ENCODE peak calls at places on chromosomes 6 and 20, in six cellular contexts. One of them, this sample, is unnamed.

GRCh38 chr20:51594206-51594998 is 51.9 kb upstream of the NFATC2 start:
- DNase-seq in psoas muscle: no peak
- DNase-seq in dorsolateral prefrontal cortex: no peak
- DNase-seq in C1 segment of cervical spinal cord: no peak
- DNase-seq in GM10248: no peak
- DNase-seq in mucosa of gallbladder: no peak
- DNase-seq in this sample: no peak

GRCh38 chr6:111038534-111039252 is 48.6 kb upstream of the SLC16A10 start:
- DNase-seq in mucosa of gallbladder: no peak
- DNase-seq in GM10248: peak; percentile 58
- DNase-seq in dorsolateral prefrontal cortex: no peak
- DNase-seq in C1 segment of cervical spinal cord: no peak
- DNase-seq in psoas muscle: no peak
- DNase-seq in this sample: no peak

GRCh38 chr20:62101078-62101477 is 21.2 kb upstream of the LSM14B start:
- DNase-seq in psoas muscle: no peak
- DNase-seq in dorsolateral prefrontal cortex: no peak
- DNase-seq in mucosa of gallbladder: no peak
- DNase-seq in GM10248: no peak
- DNase-seq in C1 segment of cervical spinal cord: no peak
- DNase-seq in this sample: no peak

GRCh38 chr6:43940071-43940392 is 170.0 kb downstream of the VEGFA start:
- DNase-seq in GM10248: no peak
- DNase-seq in psoas muscle: no peak
- DNase-seq in mucosa of gallbladder: no peak
- DNase-seq in C1 segment of cervical spinal cord: no peak
- DNase-seq in dorsolateral prefrontal cortex: no peak
- DNase-seq in this sample: no peak

GRCh38 chr6:127917766-127918165 is 16.9 kb upstream of the THEMIS start:
- DNase-seq in GM10248: no peak
- DNase-seq in C1 segment of cervical spinal cord: no peak
- DNase-seq in psoas muscle: no peak
- DNase-seq in dorsolateral prefrontal cortex: no peak
- DNase-seq in mucosa of gallbladder: no peak
- DNase-seq in this sample: no peak

GRCh38 chr20:17648782-17649730 is 33.0 kb downstream of the RRBP1 start:
- DNase-seq in GM10248: peak; percentile 65
- DNase-seq in C1 segment of cervical spinal cord: no peak
- DNase-seq in mucosa of gallbladder: no peak
- DNase-seq in dorsolateral prefrontal cortex: peak; percentile 41
- DNase-seq in psoas muscle: no peak
- DNase-seq in this sample: no peak

GRCh38 chr6:170030284-170031095 is 260.4 kb downstream of the DLL1 start:
- DNase-seq in psoas muscle: no peak
- DNase-seq in dorsolateral prefrontal cortex: no peak
- DNase-seq in GM10248: no peak
- DNase-seq in C1 segment of cervical spinal cord: no peak
- DNase-seq in mucosa of gallbladder: no peak
- DNase-seq in this sample: no peak

GRCh38 chr6:29552512-29553051 is 7.0 kb downstream of the UBD start:
- DNase-seq in C1 segment of cervical spinal cord: no peak
- DNase-seq in dorsolateral prefrontal cortex: no peak
- DNase-seq in mucosa of gallbladder: peak; percentile 38
- DNase-seq in GM10248: peak; percentile 73
- DNase-seq in psoas muscle: no peak
- DNase-seq in this sample: no peak

GRCh38 chr6:158047120-158047518 is 65.5 kb downstream of the SYNJ2 start:
- DNase-seq in C1 segment of cervical spinal cord: no peak
- DNase-seq in dorsolateral prefrontal cortex: peak; percentile 48
- DNase-seq in mucosa of gallbladder: no peak
- DNase-seq in psoas muscle: peak; percentile 65
- DNase-seq in GM10248: no peak
- DNase-seq in this sample: no peak

GRCh38 chr6:132060591-132060990 is 109.4 kb upstream of the CCN2 start:
- DNase-seq in psoas muscle: no peak
- DNase-seq in dorsolateral prefrontal cortex: no peak
- DNase-seq in mucosa of gallbladder: no peak
- DNase-seq in C1 segment of cervical spinal cord: no peak
- DNase-seq in GM10248: no peak
- DNase-seq in this sample: no peak

GRCh38 chr6:75691012-75691411 is 58.0 kb upstream of the MYO6 start:
- DNase-seq in C1 segment of cervical spinal cord: no peak
- DNase-seq in psoas muscle: no peak
- DNase-seq in GM10248: no peak
- DNase-seq in mucosa of gallbladder: no peak
- DNase-seq in dorsolateral prefrontal cortex: no peak
- DNase-seq in this sample: no peak

GRCh38 chr20:682123-682522 is 6.5 kb upstream of the SCRT2 start:
- DNase-seq in psoas muscle: no peak
- DNase-seq in mucosa of gallbladder: no peak
- DNase-seq in dorsolateral prefrontal cortex: no peak
- DNase-seq in GM10248: no peak
- DNase-seq in C1 segment of cervical spinal cord: no peak
- DNase-seq in this sample: no peak

GRCh38 chr6:52522151-52522626 is 54.7 kb downstream of the TRAM2 start:
- DNase-seq in GM10248: no peak
- DNase-seq in mucosa of gallbladder: no peak
- DNase-seq in psoas muscle: peak; percentile 67
- DNase-seq in dorsolateral prefrontal cortex: no peak
- DNase-seq in C1 segment of cervical spinal cord: no peak
- DNase-seq in this sample: no peak

GRCh38 chr6:169933251-169933821 is 181.9 kb downstream of the ERMARD start:
- DNase-seq in psoas muscle: no peak
- DNase-seq in dorsolateral prefrontal cortex: no peak
- DNase-seq in GM10248: no peak
- DNase-seq in C1 segment of cervical spinal cord: no peak
- DNase-seq in mucosa of gallbladder: no peak
- DNase-seq in this sample: no peak

GRCh38 chr20:50344232-50345071 is 153.8 kb downstream of the CEBPB start:
- DNase-seq in dorsolateral prefrontal cortex: no peak
- DNase-seq in mucosa of gallbladder: no peak
- DNase-seq in C1 segment of cervical spinal cord: no peak
- DNase-seq in psoas muscle: no peak
- DNase-seq in GM10248: no peak
- DNase-seq in this sample: no peak

GRCh38 chr6:138468320-138469015 is 30.8 kb downstream of the NHSL1 start:
- DNase-seq in GM10248: no peak
- DNase-seq in psoas muscle: no peak
- DNase-seq in dorsolateral prefrontal cortex: no peak
- DNase-seq in mucosa of gallbladder: no peak
- DNase-seq in C1 segment of cervical spinal cord: no peak
- DNase-seq in this sample: no peak

GRCh38 chr20:34271961-34272360 is 30.7 kb downstream of the ASIP start:
- DNase-seq in GM10248: no peak
- DNase-seq in dorsolateral prefrontal cortex: no peak
- DNase-seq in C1 segment of cervical spinal cord: no peak
- DNase-seq in psoas muscle: no peak
- DNase-seq in mucosa of gallbladder: no peak
- DNase-seq in this sample: no peak

GRCh38 chr6:47308674-47309325 is 905 bp downstream of the TNFRSF21 start:
- DNase-seq in dorsolateral prefrontal cortex: peak; percentile 68
- DNase-seq in mucosa of gallbladder: peak; percentile 16
- DNase-seq in C1 segment of cervical spinal cord: no peak
- DNase-seq in GM10248: peak; percentile 31
- DNase-seq in psoas muscle: peak; percentile 21
- DNase-seq in this sample: peak; percentile 37

GRCh38 chr6:162385980-162386379 is 341.6 kb downstream of the PRKN start:
- DNase-seq in C1 segment of cervical spinal cord: no peak
- DNase-seq in mucosa of gallbladder: no peak
- DNase-seq in psoas muscle: no peak
- DNase-seq in dorsolateral prefrontal cortex: no peak
- DNase-seq in GM10248: no peak
- DNase-seq in this sample: no peak

GRCh38 chr6:129671442-129672344 is 38.3 kb downstream of the ARHGAP18 start:
- DNase-seq in GM10248: peak; percentile 75
- DNase-seq in mucosa of gallbladder: peak; percentile 45
- DNase-seq in dorsolateral prefrontal cortex: no peak
- DNase-seq in C1 segment of cervical spinal cord: no peak
- DNase-seq in psoas muscle: no peak
- DNase-seq in this sample: peak; percentile 65

GRCh38 chr6:168058691-168059551 is 20.1 kb downstream of the FRMD1 start:
- DNase-seq in C1 segment of cervical spinal cord: no peak
- DNase-seq in dorsolateral prefrontal cortex: no peak
- DNase-seq in psoas muscle: no peak
- DNase-seq in GM10248: no peak
- DNase-seq in mucosa of gallbladder: no peak
- DNase-seq in this sample: no peak

GRCh38 chr6:13417954-13418353 is 69.4 kb downstream of the GFOD1 start:
- DNase-seq in GM10248: no peak
- DNase-seq in mucosa of gallbladder: no peak
- DNase-seq in C1 segment of cervical spinal cord: no peak
- DNase-seq in psoas muscle: no peak
- DNase-seq in dorsolateral prefrontal cortex: no peak
- DNase-seq in this sample: no peak

GRCh38 chr6:2581611-2582010 is 169.1 kb downstream of the MYLK4 start:
- DNase-seq in C1 segment of cervical spinal cord: no peak
- DNase-seq in mucosa of gallbladder: no peak
- DNase-seq in dorsolateral prefrontal cortex: no peak
- DNase-seq in psoas muscle: no peak
- DNase-seq in GM10248: no peak
- DNase-seq in this sample: no peak

GRCh38 chr20:16017656-16018055 is 555.6 kb downstream of the KIF16B start:
- DNase-seq in psoas muscle: no peak
- DNase-seq in C1 segment of cervical spinal cord: no peak
- DNase-seq in dorsolateral prefrontal cortex: no peak
- DNase-seq in mucosa of gallbladder: no peak
- DNase-seq in GM10248: no peak
- DNase-seq in this sample: no peak

GRCh38 chr6:169263836-169264608 is 10.4 kb upstream of the THBS2 start:
- DNase-seq in psoas muscle: no peak
- DNase-seq in C1 segment of cervical spinal cord: no peak
- DNase-seq in GM10248: no peak
- DNase-seq in dorsolateral prefrontal cortex: no peak
- DNase-seq in mucosa of gallbladder: no peak
- DNase-seq in this sample: no peak

GRCh38 chr6:6997282-6998193 is 110.2 kb upstream of the RREB1 start:
- DNase-seq in dorsolateral prefrontal cortex: no peak
- DNase-seq in psoas muscle: no peak
- DNase-seq in GM10248: no peak
- DNase-seq in C1 segment of cervical spinal cord: no peak
- DNase-seq in mucosa of gallbladder: peak; percentile 41
- DNase-seq in this sample: no peak

GRCh38 chr6:4788953-4789584 is 12.9 kb downstream of the CDYL start:
- DNase-seq in psoas muscle: no peak
- DNase-seq in mucosa of gallbladder: no peak
- DNase-seq in C1 segment of cervical spinal cord: no peak
- DNase-seq in GM10248: peak; percentile 63
- DNase-seq in dorsolateral prefrontal cortex: no peak
- DNase-seq in this sample: peak; percentile 70

GRCh38 chr20:41161886-41162285 is 24.5 kb downstream of the PLCG1 start:
- DNase-seq in GM10248: no peak
- DNase-seq in C1 segment of cervical spinal cord: no peak
- DNase-seq in psoas muscle: no peak
- DNase-seq in dorsolateral prefrontal cortex: no peak
- DNase-seq in mucosa of gallbladder: no peak
- DNase-seq in this sample: no peak

GRCh38 chr20:3679749-3680700 is 1.8 kb downstream of the ADAM33 start:
- DNase-seq in mucosa of gallbladder: peak; percentile 60
- DNase-seq in psoas muscle: peak; percentile 78
- DNase-seq in GM10248: no peak
- DNase-seq in C1 segment of cervical spinal cord: no peak
- DNase-seq in dorsolateral prefrontal cortex: no peak
- DNase-seq in this sample: no peak

GRCh38 chr20:10591956-10592521 is 81.8 kb downstream of the JAG1 start:
- DNase-seq in psoas muscle: no peak
- DNase-seq in mucosa of gallbladder: no peak
- DNase-seq in dorsolateral prefrontal cortex: no peak
- DNase-seq in C1 segment of cervical spinal cord: no peak
- DNase-seq in GM10248: no peak
- DNase-seq in this sample: no peak

GRCh38 chr6:11011787-11012234 is 32.3 kb downstream of the ELOVL2 start:
- DNase-seq in GM10248: no peak
- DNase-seq in psoas muscle: no peak
- DNase-seq in dorsolateral prefrontal cortex: no peak
- DNase-seq in C1 segment of cervical spinal cord: no peak
- DNase-seq in mucosa of gallbladder: peak; percentile 33
- DNase-seq in this sample: no peak

GRCh38 chr6:10221186-10221585 is 193.7 kb downstream of the TFAP2A start:
- DNase-seq in psoas muscle: no peak
- DNase-seq in mucosa of gallbladder: no peak
- DNase-seq in dorsolateral prefrontal cortex: no peak
- DNase-seq in C1 segment of cervical spinal cord: no peak
- DNase-seq in GM10248: no peak
- DNase-seq in this sample: no peak

GRCh38 chr6:106099235-106099537 is 13.1 kb downstream of the PRDM1 start:
- DNase-seq in psoas muscle: no peak
- DNase-seq in dorsolateral prefrontal cortex: no peak
- DNase-seq in C1 segment of cervical spinal cord: no peak
- DNase-seq in GM10248: no peak
- DNase-seq in mucosa of gallbladder: no peak
- DNase-seq in this sample: no peak

GRCh38 chr20:42123981-42124473 is 505.9 kb upstream of the CHD6 start:
- DNase-seq in mucosa of gallbladder: no peak
- DNase-seq in psoas muscle: no peak
- DNase-seq in dorsolateral prefrontal cortex: no peak
- DNase-seq in C1 segment of cervical spinal cord: no peak
- DNase-seq in GM10248: no peak
- DNase-seq in this sample: no peak

GRCh38 chr6:106476326-106477105 is 116.0 kb downstream of the CRYBG1 start:
- DNase-seq in GM10248: no peak
- DNase-seq in psoas muscle: no peak
- DNase-seq in mucosa of gallbladder: no peak
- DNase-seq in dorsolateral prefrontal cortex: no peak
- DNase-seq in C1 segment of cervical spinal cord: no peak
- DNase-seq in this sample: no peak

GRCh38 chr6:161423271-161423670 is 149.4 kb upstream of the AGPAT4 start:
- DNase-seq in dorsolateral prefrontal cortex: no peak
- DNase-seq in psoas muscle: no peak
- DNase-seq in GM10248: no peak
- DNase-seq in C1 segment of cervical spinal cord: no peak
- DNase-seq in mucosa of gallbladder: no peak
- DNase-seq in this sample: no peak

GRCh38 chr20:59013959-59014608 is 5.1 kb upstream of the TUBB1 start:
- DNase-seq in dorsolateral prefrontal cortex: no peak
- DNase-seq in C1 segment of cervical spinal cord: no peak
- DNase-seq in psoas muscle: no peak
- DNase-seq in GM10248: no peak
- DNase-seq in mucosa of gallbladder: no peak
- DNase-seq in this sample: no peak

This sample was measured in GM06990.